ENCODE peak calls at places on chromosomes 11 and 22, in five cellular contexts. One of them, this sample, is unnamed.

GRCh38 chr11:130145328-130145812 is 14.2 kb upstream of the ST14 start:
- DNase-seq in stomach: no peak
- DNase-seq in esophagus muscularis mucosa: no peak
- DNase-seq in upper lobe of left lung: no peak
- DNase-seq in tibial nerve: no peak
- DNase-seq in this sample: no peak

GRCh38 chr11:132639986-132640385 is 892.3 kb downstream of the OPCML start:
- DNase-seq in stomach: no peak
- DNase-seq in esophagus muscularis mucosa: peak; percentile 75
- DNase-seq in upper lobe of left lung: no peak
- DNase-seq in tibial nerve: no peak
- DNase-seq in this sample: no peak

GRCh38 chr11:129063118-129063517 is 120.4 kb upstream of the TP53AIP1 start:
- DNase-seq in stomach: no peak
- DNase-seq in esophagus muscularis mucosa: no peak
- DNase-seq in upper lobe of left lung: no peak
- DNase-seq in tibial nerve: no peak
- DNase-seq in this sample: no peak

GRCh38 chr11:10452211-10452767 is 2.8 kb upstream of the AMPD3 start:
- DNase-seq in stomach: no peak
- DNase-seq in esophagus muscularis mucosa: peak; percentile 24
- DNase-seq in upper lobe of left lung: no peak
- DNase-seq in tibial nerve: no peak
- DNase-seq in this sample: no peak

GRCh38 chr11:128469220-128469619 is 118.1 kb downstream of the ETS1 start:
- DNase-seq in stomach: no peak
- DNase-seq in esophagus muscularis mucosa: peak; percentile 55
- DNase-seq in upper lobe of left lung: no peak
- DNase-seq in tibial nerve: no peak
- DNase-seq in this sample: no peak

GRCh38 chr11:87083029-87083428 is 45.3 kb downstream of the TMEM135 start:
- DNase-seq in stomach: no peak
- DNase-seq in esophagus muscularis mucosa: no peak
- DNase-seq in upper lobe of left lung: no peak
- DNase-seq in tibial nerve: no peak
- DNase-seq in this sample: no peak

GRCh38 chr11:125404811-125405481 is 91.1 kb downstream of the FEZ1 start:
- DNase-seq in stomach: peak; percentile 69
- DNase-seq in esophagus muscularis mucosa: no peak
- DNase-seq in upper lobe of left lung: peak; percentile 89
- DNase-seq in tibial nerve: peak; percentile 74
- DNase-seq in this sample: peak; percentile 76

GRCh38 chr22:24002849-24003248 is 2.4 kb downstream of the GSTT4 start:
- DNase-seq in stomach: no peak
- DNase-seq in esophagus muscularis mucosa: no peak
- DNase-seq in upper lobe of left lung: no peak
- DNase-seq in tibial nerve: no peak
- DNase-seq in this sample: no peak

GRCh38 chr22:31193092-31193491 is 19.0 kb upstream of the LIMK2 start:
- DNase-seq in stomach: no peak
- DNase-seq in esophagus muscularis mucosa: no peak
- DNase-seq in upper lobe of left lung: no peak
- DNase-seq in tibial nerve: no peak
- DNase-seq in this sample: no peak

GRCh38 chr11:27660171-27660570 is 40.1 kb downstream of the BDNF start:
- DNase-seq in stomach: no peak
- DNase-seq in esophagus muscularis mucosa: no peak
- DNase-seq in upper lobe of left lung: no peak
- DNase-seq in tibial nerve: no peak
- DNase-seq in this sample: no peak

GRCh38 chr11:3893311-3893710 is 37.8 kb downstream of the STIM1 start:
- DNase-seq in stomach: no peak
- DNase-seq in esophagus muscularis mucosa: no peak
- DNase-seq in upper lobe of left lung: no peak
- DNase-seq in tibial nerve: no peak
- DNase-seq in this sample: no peak

GRCh38 chr11:35029979-35030378 is 109.0 kb upstream of the CD44 start:
- DNase-seq in stomach: no peak
- DNase-seq in esophagus muscularis mucosa: no peak
- DNase-seq in upper lobe of left lung: no peak
- DNase-seq in tibial nerve: no peak
- DNase-seq in this sample: no peak

GRCh38 chr22:43300891-43301676 is 42.1 kb downstream of the SCUBE1 start:
- DNase-seq in stomach: no peak
- DNase-seq in esophagus muscularis mucosa: no peak
- DNase-seq in upper lobe of left lung: peak; percentile 57
- DNase-seq in tibial nerve: peak; percentile 90
- DNase-seq in this sample: no peak

GRCh38 chr11:19060629-19061028 is at the start of gene MRGPRX2:
- DNase-seq in stomach: no peak
- DNase-seq in esophagus muscularis mucosa: no peak
- DNase-seq in upper lobe of left lung: no peak
- DNase-seq in tibial nerve: no peak
- DNase-seq in this sample: no peak

GRCh38 chr11:112564228-112564955 is 303.7 kb upstream of the PLET1 start:
- DNase-seq in stomach: no peak
- DNase-seq in esophagus muscularis mucosa: no peak
- DNase-seq in upper lobe of left lung: no peak
- DNase-seq in tibial nerve: peak; percentile 26
- DNase-seq in this sample: no peak

GRCh38 chr11:62880231-62880802 is 379 bp upstream of the SLC3A2 start:
- DNase-seq in stomach: no peak
- DNase-seq in esophagus muscularis mucosa: peak; percentile 96
- DNase-seq in upper lobe of left lung: no peak
- DNase-seq in tibial nerve: no peak
- DNase-seq in this sample: no peak

GRCh38 chr22:37910863-37911262 is 4.8 kb downstream of the MICALL1 start:
- DNase-seq in stomach: no peak
- DNase-seq in esophagus muscularis mucosa: no peak
- DNase-seq in upper lobe of left lung: no peak
- DNase-seq in tibial nerve: no peak
- DNase-seq in this sample: peak; percentile 85

GRCh38 chr11:86608251-86608799 is 64.1 kb downstream of the ME3 start:
- DNase-seq in stomach: peak; percentile 73
- DNase-seq in esophagus muscularis mucosa: peak; percentile 92
- DNase-seq in upper lobe of left lung: no peak
- DNase-seq in tibial nerve: peak; percentile 77
- DNase-seq in this sample: peak; percentile 88

GRCh38 chr11:126317681-126318641 is 14.1 kb downstream of the DCPS start:
- DNase-seq in stomach: no peak
- DNase-seq in esophagus muscularis mucosa: peak; percentile 96
- DNase-seq in upper lobe of left lung: no peak
- DNase-seq in tibial nerve: peak; percentile 83
- DNase-seq in this sample: peak; percentile 93

GRCh38 chr11:134786636-134787035 is 374.6 kb upstream of the B3GAT1 start:
- DNase-seq in stomach: no peak
- DNase-seq in esophagus muscularis mucosa: peak; percentile 75
- DNase-seq in upper lobe of left lung: no peak
- DNase-seq in tibial nerve: no peak
- DNase-seq in this sample: no peak

GRCh38 chr11:60131943-60132342 is 43.5 kb downstream of the MS4A2 start:
- DNase-seq in stomach: no peak
- DNase-seq in esophagus muscularis mucosa: no peak
- DNase-seq in upper lobe of left lung: no peak
- DNase-seq in tibial nerve: no peak
- DNase-seq in this sample: no peak

GRCh38 chr22:37747090-37747714 is 50.4 kb downstream of the TRIOBP start:
- DNase-seq in stomach: no peak
- DNase-seq in esophagus muscularis mucosa: no peak
- DNase-seq in upper lobe of left lung: peak; percentile 54
- DNase-seq in tibial nerve: peak; percentile 50
- DNase-seq in this sample: peak; percentile 84

GRCh38 chr11:85810871-85811611 is at the start of gene SYTL2:
- DNase-seq in stomach: peak; percentile 82
- DNase-seq in esophagus muscularis mucosa: no peak
- DNase-seq in upper lobe of left lung: peak; percentile 96
- DNase-seq in tibial nerve: peak; percentile 8
- DNase-seq in this sample: peak; percentile 73

GRCh38 chr11:129321076-129321475 is 54.6 kb upstream of the BARX2 start:
- DNase-seq in stomach: no peak
- DNase-seq in esophagus muscularis mucosa: no peak
- DNase-seq in upper lobe of left lung: no peak
- DNase-seq in tibial nerve: no peak
- DNase-seq in this sample: no peak

GRCh38 chr22:27317961-27318360 is 483.6 kb downstream of the MN1 start:
- DNase-seq in stomach: no peak
- DNase-seq in esophagus muscularis mucosa: no peak
- DNase-seq in upper lobe of left lung: no peak
- DNase-seq in tibial nerve: no peak
- DNase-seq in this sample: no peak

GRCh38 chr22:38132136-38132535 is 21.7 kb upstream of the BAIAP2L2 start:
- DNase-seq in stomach: no peak
- DNase-seq in esophagus muscularis mucosa: no peak
- DNase-seq in upper lobe of left lung: no peak
- DNase-seq in tibial nerve: no peak
- DNase-seq in this sample: no peak

GRCh38 chr11:72231396-72232259 is 7.1 kb downstream of the INPPL1 start:
- DNase-seq in stomach: no peak
- DNase-seq in esophagus muscularis mucosa: no peak
- DNase-seq in upper lobe of left lung: no peak
- DNase-seq in tibial nerve: no peak
- DNase-seq in this sample: peak; percentile 47

GRCh38 chr11:35511666-35512065 is 13.8 kb downstream of the PAMR1 start:
- DNase-seq in stomach: no peak
- DNase-seq in esophagus muscularis mucosa: peak; percentile 79
- DNase-seq in upper lobe of left lung: no peak
- DNase-seq in tibial nerve: no peak
- DNase-seq in this sample: no peak

GRCh38 chr22:39530692-39531331 is 1.7 kb downstream of the RPS19BP1 start:
- DNase-seq in stomach: no peak
- DNase-seq in esophagus muscularis mucosa: no peak
- DNase-seq in upper lobe of left lung: no peak
- DNase-seq in tibial nerve: no peak
- DNase-seq in this sample: no peak

GRCh38 chr11:47234669-47235075 is 13.9 kb downstream of the ACP2 start:
- DNase-seq in stomach: peak; percentile 86
- DNase-seq in esophagus muscularis mucosa: no peak
- DNase-seq in upper lobe of left lung: no peak
- DNase-seq in tibial nerve: no peak
- DNase-seq in this sample: peak; percentile 85

GRCh38 chr11:10454902-10455631 is at the start of gene AMPD3:
- DNase-seq in stomach: no peak
- DNase-seq in esophagus muscularis mucosa: no peak
- DNase-seq in upper lobe of left lung: peak; percentile 29
- DNase-seq in tibial nerve: no peak
- DNase-seq in this sample: peak; percentile 80

GRCh38 chr22:36363378-36363931 is 24.3 kb downstream of the MYH9 start:
- DNase-seq in stomach: peak; percentile 65
- DNase-seq in esophagus muscularis mucosa: no peak
- DNase-seq in upper lobe of left lung: no peak
- DNase-seq in tibial nerve: no peak
- DNase-seq in this sample: no peak

GRCh38 chr11:75269896-75270295 is 29.3 kb downstream of the TPBGL start:
- DNase-seq in stomach: no peak
- DNase-seq in esophagus muscularis mucosa: no peak
- DNase-seq in upper lobe of left lung: no peak
- DNase-seq in tibial nerve: no peak
- DNase-seq in this sample: peak; percentile 52

GRCh38 chr22:25763239-25763777 is 21.3 kb downstream of the MYO18B start:
- DNase-seq in stomach: no peak
- DNase-seq in esophagus muscularis mucosa: no peak
- DNase-seq in upper lobe of left lung: no peak
- DNase-seq in tibial nerve: no peak
- DNase-seq in this sample: no peak

GRCh38 chr11:2807276-2807681 is 78.3 kb downstream of the CDKN1C start:
- DNase-seq in stomach: peak; percentile 90
- DNase-seq in esophagus muscularis mucosa: peak; percentile 94
- DNase-seq in upper lobe of left lung: peak; percentile 97
- DNase-seq in tibial nerve: peak; percentile 85
- DNase-seq in this sample: peak; percentile 96

GRCh38 chr22:47225080-47225930 is 462.9 kb downstream of the TBC1D22A start:
- DNase-seq in stomach: no peak
- DNase-seq in esophagus muscularis mucosa: peak; percentile 62
- DNase-seq in upper lobe of left lung: no peak
- DNase-seq in tibial nerve: no peak
- DNase-seq in this sample: peak; percentile 40

GRCh38 chr11:132604446-132604845 is 927.9 kb downstream of the OPCML start:
- DNase-seq in stomach: no peak
- DNase-seq in esophagus muscularis mucosa: no peak
- DNase-seq in upper lobe of left lung: no peak
- DNase-seq in tibial nerve: no peak
- DNase-seq in this sample: no peak

DNA sequence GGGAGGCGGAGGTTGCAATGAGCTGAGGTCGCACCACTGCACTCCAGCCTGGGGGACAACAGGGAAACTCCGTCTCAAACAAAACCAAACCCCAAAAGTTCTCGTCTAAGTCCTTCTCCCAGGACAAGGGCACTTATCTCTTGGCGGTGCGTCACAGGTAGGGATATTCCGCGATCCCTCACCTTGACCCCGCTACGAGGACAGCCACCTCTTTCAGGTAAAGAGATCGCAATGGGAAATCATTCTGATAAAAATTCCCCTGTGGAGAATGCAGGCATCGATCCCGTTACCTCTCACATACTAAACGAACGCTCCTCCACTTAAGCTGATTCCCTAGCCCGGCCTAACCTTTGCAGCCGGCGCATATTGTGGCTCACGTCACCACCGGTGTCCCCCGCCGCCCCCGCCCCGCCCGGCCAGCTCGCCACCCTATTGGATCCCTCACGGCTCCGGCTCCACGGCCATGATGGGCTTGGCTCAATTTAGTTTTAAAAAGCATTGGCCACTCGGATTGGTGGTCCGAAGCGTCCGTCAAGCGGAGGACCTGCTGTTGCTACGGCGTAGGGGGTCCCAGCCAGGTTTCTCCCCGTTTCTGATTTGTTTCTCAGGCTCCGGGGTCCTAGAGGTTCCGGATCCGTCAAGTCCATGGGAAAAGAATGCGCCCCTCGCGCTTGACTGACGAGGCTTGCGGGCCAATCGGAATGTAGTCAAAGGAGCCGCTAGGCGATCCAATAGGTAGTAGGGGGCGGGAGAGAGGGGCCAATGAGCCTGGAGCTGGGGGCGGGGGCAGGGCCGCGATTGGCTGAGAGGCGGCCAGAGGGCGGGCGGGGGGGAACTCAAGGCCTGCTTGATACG is 439 bp upstream of the PPP6R3 start:
- DNase-seq in stomach: peak; percentile 96
- DNase-seq in esophagus muscularis mucosa: peak; percentile 99
- DNase-seq in upper lobe of left lung: peak; percentile 97
- DNase-seq in tibial nerve: peak; percentile 97
- DNase-seq in this sample: peak; percentile 99
- TF ChIP-seq EP300 in stomach: no peak
- TF ChIP-seq EP300 in esophagus muscularis mucosa: no peak
- TF ChIP-seq EP300 in upper lobe of left lung: no peak
- TF ChIP-seq EP300 in tibial nerve: peak; percentile 49
- TF ChIP-seq EP300 in this sample: no peak

GRCh38 chr11:12381875-12382274 is 4.5 kb downstream of the PARVA start:
- DNase-seq in stomach: no peak
- DNase-seq in esophagus muscularis mucosa: peak; percentile 53
- DNase-seq in upper lobe of left lung: no peak
- DNase-seq in tibial nerve: no peak
- DNase-seq in this sample: no peak
- TF ChIP-seq EP300 in stomach: peak; percentile 80
- TF ChIP-seq EP300 in esophagus muscularis mucosa: peak; percentile 91
- TF ChIP-seq EP300 in upper lobe of left lung: no peak
- TF ChIP-seq EP300 in tibial nerve: no peak
- TF ChIP-seq EP300 in this sample: peak; percentile 100

GRCh38 chr11:6481012-6481923 is at the start of the genes ARFIP2 and TIMM10B:
- DNase-seq in stomach: peak; percentile 99
- DNase-seq in esophagus muscularis mucosa: peak; percentile 99
- DNase-seq in upper lobe of left lung: peak; percentile 95
- DNase-seq in tibial nerve: peak; percentile 96
- DNase-seq in this sample: peak; percentile 99
- TF ChIP-seq EP300 in stomach: no peak
- TF ChIP-seq EP300 in esophagus muscularis mucosa: no peak
- TF ChIP-seq EP300 in upper lobe of left lung: no peak
- TF ChIP-seq EP300 in tibial nerve: peak; percentile 98
- TF ChIP-seq EP300 in this sample: peak; percentile 83

GRCh38 chr22:20111689-20112622 is 3.9 kb upstream of the RANBP1 start:
- DNase-seq in stomach: no peak
- DNase-seq in esophagus muscularis mucosa: no peak
- DNase-seq in upper lobe of left lung: peak; percentile 33
- DNase-seq in tibial nerve: no peak
- DNase-seq in this sample: no peak
- TF ChIP-seq EP300 in stomach: no peak
- TF ChIP-seq EP300 in esophagus muscularis mucosa: no peak
- TF ChIP-seq EP300 in upper lobe of left lung: no peak
- TF ChIP-seq EP300 in tibial nerve: no peak
- TF ChIP-seq EP300 in this sample: no peak

This sample was measured in sigmoid colon.